ENCODE peak calls at places on chromosomes 5 and 9, in five cellular contexts. One of them, this sample, is unnamed.

GRCh38 chr5:171762841-171763408 is 22.7 kb upstream of the SMIM23 start:
- DNase-seq in stimulated activated CD4-positive, alpha-beta T cell treated with anti-CD3 and anti-CD28 coated beads, Interleukin-1b, Interleukin-23, amount 100 ng/mL, for 48 hours: no peak
- DNase-seq in progenitor cell of endocrine pancreas: no peak
- DNase-seq in astrocyte of the hippocampus: no peak
- DNase-seq in heart right ventricle: no peak
- DNase-seq in this sample: no peak

GRCh38 chr9:133485531-133486260 is 6.8 kb upstream of the SLC2A6 start:
- DNase-seq in progenitor cell of endocrine pancreas: no peak
- DNase-seq in astrocyte of the hippocampus: no peak
- DNase-seq in stimulated activated CD4-positive, alpha-beta T cell treated with anti-CD3 and anti-CD28 coated beads, Interleukin-1b, Interleukin-23, amount 100 ng/mL, for 48 hours: no peak
- DNase-seq in heart right ventricle: no peak
- DNase-seq in this sample: peak; percentile 47

GRCh38 chr9:136690841-136691261 is 3.6 kb upstream of the AGPAT2 start:
- DNase-seq in progenitor cell of endocrine pancreas: no peak
- DNase-seq in heart right ventricle: peak; percentile 77
- DNase-seq in astrocyte of the hippocampus: peak; percentile 48
- DNase-seq in stimulated activated CD4-positive, alpha-beta T cell treated with anti-CD3 and anti-CD28 coated beads, Interleukin-1b, Interleukin-23, amount 100 ng/mL, for 48 hours: no peak
- DNase-seq in this sample: no peak

GRCh38 chr9:128155736-128156500 is 4.1 kb upstream of the BBLN start:
- DNase-seq in progenitor cell of endocrine pancreas: no peak
- DNase-seq in astrocyte of the hippocampus: no peak
- DNase-seq in heart right ventricle: peak; percentile 1
- DNase-seq in stimulated activated CD4-positive, alpha-beta T cell treated with anti-CD3 and anti-CD28 coated beads, Interleukin-1b, Interleukin-23, amount 100 ng/mL, for 48 hours: no peak
- DNase-seq in this sample: no peak

GRCh38 chr5:1180841-1181271 is 20.5 kb upstream of the SLC6A19 start:
- DNase-seq in heart right ventricle: no peak
- DNase-seq in stimulated activated CD4-positive, alpha-beta T cell treated with anti-CD3 and anti-CD28 coated beads, Interleukin-1b, Interleukin-23, amount 100 ng/mL, for 48 hours: no peak
- DNase-seq in progenitor cell of endocrine pancreas: no peak
- DNase-seq in astrocyte of the hippocampus: no peak
- DNase-seq in this sample: no peak

GRCh38 chr5:143833179-143833578 is 21.2 kb downstream of the HMHB1 start:
- DNase-seq in progenitor cell of endocrine pancreas: no peak
- DNase-seq in heart right ventricle: no peak
- DNase-seq in stimulated activated CD4-positive, alpha-beta T cell treated with anti-CD3 and anti-CD28 coated beads, Interleukin-1b, Interleukin-23, amount 100 ng/mL, for 48 hours: no peak
- DNase-seq in astrocyte of the hippocampus: no peak
- DNase-seq in this sample: no peak

GRCh38 chr9:122777935-122778671 is 10.6 kb upstream of the OR5C1 start:
- DNase-seq in progenitor cell of endocrine pancreas: no peak
- DNase-seq in astrocyte of the hippocampus: peak; percentile 41
- DNase-seq in stimulated activated CD4-positive, alpha-beta T cell treated with anti-CD3 and anti-CD28 coated beads, Interleukin-1b, Interleukin-23, amount 100 ng/mL, for 48 hours: no peak
- DNase-seq in heart right ventricle: no peak
- DNase-seq in this sample: no peak

GRCh38 chr5:76546497-76547102 is 76.6 kb downstream of the F2RL2 start:
- DNase-seq in progenitor cell of endocrine pancreas: no peak
- DNase-seq in heart right ventricle: no peak
- DNase-seq in astrocyte of the hippocampus: no peak
- DNase-seq in stimulated activated CD4-positive, alpha-beta T cell treated with anti-CD3 and anti-CD28 coated beads, Interleukin-1b, Interleukin-23, amount 100 ng/mL, for 48 hours: peak; percentile 7
- DNase-seq in this sample: no peak

GRCh38 chr5:176553260-176554085 is 4.3 kb downstream of the CDHR2 start:
- DNase-seq in stimulated activated CD4-positive, alpha-beta T cell treated with anti-CD3 and anti-CD28 coated beads, Interleukin-1b, Interleukin-23, amount 100 ng/mL, for 48 hours: no peak
- DNase-seq in heart right ventricle: no peak
- DNase-seq in astrocyte of the hippocampus: no peak
- DNase-seq in progenitor cell of endocrine pancreas: no peak
- DNase-seq in this sample: no peak

GRCh38 chr5:181088289-181088688 is 42.7 kb downstream of the OR2V1 start:
- DNase-seq in progenitor cell of endocrine pancreas: no peak
- DNase-seq in astrocyte of the hippocampus: no peak
- DNase-seq in heart right ventricle: no peak
- DNase-seq in stimulated activated CD4-positive, alpha-beta T cell treated with anti-CD3 and anti-CD28 coated beads, Interleukin-1b, Interleukin-23, amount 100 ng/mL, for 48 hours: no peak
- DNase-seq in this sample: no peak

GRCh38 chr5:151223447-151224264 is at the start of gene CCDC69:
- DNase-seq in astrocyte of the hippocampus: peak; percentile 89
- DNase-seq in stimulated activated CD4-positive, alpha-beta T cell treated with anti-CD3 and anti-CD28 coated beads, Interleukin-1b, Interleukin-23, amount 100 ng/mL, for 48 hours: peak; percentile 51
- DNase-seq in heart right ventricle: peak; percentile 80
- DNase-seq in progenitor cell of endocrine pancreas: peak; percentile 60
- DNase-seq in this sample: peak; percentile 69

GRCh38 chr5:10607666-10608442 is 44.0 kb downstream of the ANKRD33B start:
- DNase-seq in stimulated activated CD4-positive, alpha-beta T cell treated with anti-CD3 and anti-CD28 coated beads, Interleukin-1b, Interleukin-23, amount 100 ng/mL, for 48 hours: no peak
- DNase-seq in heart right ventricle: no peak
- DNase-seq in progenitor cell of endocrine pancreas: no peak
- DNase-seq in astrocyte of the hippocampus: peak; percentile 64
- DNase-seq in this sample: no peak